ENCODE peak calls at places on chromosomes 3 and 15, in four cellular contexts. Q is colonic mucosa, L is fibroblast of lung, M is Caco-2. I is an unnamed sample.
A peak's percentile ranks its signal among the peaks of the same experiment; 100 is the strongest.

GRCh38 chr3:103295974-103296570 is 861.3 kb downstream of the ZPLD1 start:
- DNase-seq in L (peak; percentile 48), Q (no peak), M (no peak), I (peak; percentile 2)

GRCh38 chr15:56760186-56760585 is 26.9 kb upstream of the ZNF280D start:
- DNase-seq in M (no peak), L (peak; percentile 16), Q (no peak), I (peak; percentile 40)

GRCh38 chr15:99755692-99756409 is 22.6 kb upstream of the LYSMD4 start:
- DNase-seq in M (peak; percentile 44), Q (peak; percentile 29), L (peak; percentile 78), I (peak; percentile 37)

GRCh38 chr3:119352235-119352634 is 58.1 kb downstream of the ARHGAP31 start:
- DNase-seq in L (no peak), Q (no peak), M (no peak), I (peak; percentile 20)

GRCh38 chr3:126530171-126531050 is 6.5 kb downstream of the CHST13 start:
- DNase-seq in Q (no peak), L (no peak), M (no peak), I (no peak)

GRCh38 chr15:69758291-69758771 is 305.7 kb downstream of the RPLP1 start:
- DNase-seq in M (no peak), L (peak; percentile 87), Q (no peak), I (peak; percentile 26)

GRCh38 chr3:105885261-105885660 is 16.4 kb upstream of the CBLB start:
- DNase-seq in L (no peak), M (no peak), Q (no peak), I (no peak)

GRCh38 chr3:184218814-184219213 is 10.6 kb upstream of the VWA5B2 start:
- DNase-seq in M (no peak), L (no peak), Q (no peak), I (no peak)

GRCh38 chr3:176650478-176650877 is 546.8 kb downstream of the TBL1XR1 start:
- DNase-seq in L (peak; percentile 12), M (no peak), Q (no peak), I (peak; percentile 43)

GRCh38 chr3:52525666-52526065 is 8.0 kb downstream of the NT5DC2 start:
- DNase-seq in Q (no peak), L (no peak), M (no peak), I (no peak)

GRCh38 chr3:58568572-58569286 is 8.5 kb downstream of the FAM107A start:
- DNase-seq in Q (peak; percentile 88), L (peak; percentile 76), M (peak; percentile 62), I (peak; percentile 79)

GRCh38 chr3:176005564-176005963 is 1146.4 kb downstream of the NAALADL2 start:
- DNase-seq in M (no peak), L (no peak), Q (no peak), I (no peak)

GRCh38 chr3:150223568-150223967 is 184.5 kb upstream of the TSC22D2 start:
- DNase-seq in Q (no peak), L (no peak), M (no peak), I (no peak)

GRCh38 chr3:42042747-42043115 is 48.4 kb upstream of the TRAK1 start:
- DNase-seq in L (peak; percentile 32), Q (no peak), M (no peak), I (no peak)

GRCh38 chr15:83565553-83566159 is 88.3 kb upstream of the ADAMTSL3 start:
- DNase-seq in L (peak; percentile 47), M (no peak), Q (no peak), I (peak; percentile 3)

GRCh38 chr3:18295171-18295920 is 129.8 kb downstream of the SATB1 start:
- DNase-seq in L (peak; percentile 25), M (peak; percentile 84), Q (peak; percentile 53), I (peak; percentile 76)

GRCh38 chr3:68893600-68894239 is 38.6 kb downstream of the TAFA4 start:
- DNase-seq in L (peak; percentile 65), Q (no peak), M (no peak), I (peak; percentile 18)

DNA sequence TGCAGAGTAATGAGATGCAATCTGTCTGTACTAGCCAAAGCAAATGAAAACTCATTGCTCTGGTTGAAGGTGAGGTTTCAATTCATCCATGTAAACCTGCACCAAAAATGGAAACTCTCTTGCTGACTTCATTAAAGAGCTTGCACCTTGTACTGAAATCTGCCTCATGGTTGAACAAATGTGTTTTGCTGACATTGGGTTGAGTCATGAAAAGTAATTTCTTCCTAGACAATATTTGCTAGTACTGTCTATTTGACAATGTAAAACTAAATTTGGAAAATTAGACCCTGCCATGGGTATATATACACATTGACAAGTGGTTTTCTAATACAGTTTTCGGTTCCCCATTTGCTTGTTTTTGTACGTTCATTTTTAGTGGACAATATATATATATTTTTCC is 33.3 kb downstream of the RYR3 start:
- DNase-seq in Q (no peak), L (no peak), M (no peak), I (no peak)
- H3K27me3 ChIP-seq in Q (no peaks in the 10 kb centered on the region), L (no peaks in the 10 kb centered on the region), M (no peaks in the 10 kb centered on the region), I (no peaks in the 10 kb centered on the region)

GRCh38 chr3:146817705-146818104 is 212.6 kb upstream of the PLSCR5 start:
- DNase-seq in Q (no peak), M (no peak), L (peak; percentile 52), I (peak; percentile 55)
- TF ChIP-seq CTCF in Q (no peak), M (no peak), L (peak; percentile 19), I (peak; percentile 38)

DNA sequence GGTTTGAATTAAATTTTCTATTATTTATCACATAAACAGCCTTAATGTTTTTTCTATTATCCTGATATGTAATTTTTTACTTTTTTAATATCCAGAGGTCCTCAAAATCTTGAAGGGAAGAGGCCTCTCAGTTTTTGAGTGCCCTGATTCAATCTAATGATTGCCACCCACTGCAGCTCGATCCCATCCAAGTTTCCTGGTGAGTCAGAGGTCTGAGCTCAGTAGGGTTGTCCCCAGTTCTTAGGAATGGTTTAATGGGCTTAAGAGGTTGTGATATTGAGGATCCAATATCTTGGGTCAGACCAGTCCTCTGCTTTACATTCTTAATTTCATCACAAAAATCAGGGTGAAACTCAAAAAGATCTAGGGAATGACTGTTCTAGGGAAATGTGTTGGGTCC is 238.5 kb downstream of the NSUN3 start:
- DNase-seq in M (no peak), Q (no peak), L (no peak), I (no peak)
- H3K27me3 ChIP-seq in M (no peaks in the 10 kb centered on the region), Q (no peaks in the 10 kb centered on the region), L (no peaks in the 10 kb centered on the region), I (no peaks in the 10 kb centered on the region)

GRCh38 chr3:128426128-128426921 is 40.4 kb downstream of the DNAJB8 start:
- DNase-seq in L (no peak), M (peak; percentile 62), Q (peak; percentile 32), I (no peak)
- TF ChIP-seq CTCF in L (peak; percentile 28), M (peak; percentile 49), Q (peak; percentile 70), I (peak; percentile 46)

DNA sequence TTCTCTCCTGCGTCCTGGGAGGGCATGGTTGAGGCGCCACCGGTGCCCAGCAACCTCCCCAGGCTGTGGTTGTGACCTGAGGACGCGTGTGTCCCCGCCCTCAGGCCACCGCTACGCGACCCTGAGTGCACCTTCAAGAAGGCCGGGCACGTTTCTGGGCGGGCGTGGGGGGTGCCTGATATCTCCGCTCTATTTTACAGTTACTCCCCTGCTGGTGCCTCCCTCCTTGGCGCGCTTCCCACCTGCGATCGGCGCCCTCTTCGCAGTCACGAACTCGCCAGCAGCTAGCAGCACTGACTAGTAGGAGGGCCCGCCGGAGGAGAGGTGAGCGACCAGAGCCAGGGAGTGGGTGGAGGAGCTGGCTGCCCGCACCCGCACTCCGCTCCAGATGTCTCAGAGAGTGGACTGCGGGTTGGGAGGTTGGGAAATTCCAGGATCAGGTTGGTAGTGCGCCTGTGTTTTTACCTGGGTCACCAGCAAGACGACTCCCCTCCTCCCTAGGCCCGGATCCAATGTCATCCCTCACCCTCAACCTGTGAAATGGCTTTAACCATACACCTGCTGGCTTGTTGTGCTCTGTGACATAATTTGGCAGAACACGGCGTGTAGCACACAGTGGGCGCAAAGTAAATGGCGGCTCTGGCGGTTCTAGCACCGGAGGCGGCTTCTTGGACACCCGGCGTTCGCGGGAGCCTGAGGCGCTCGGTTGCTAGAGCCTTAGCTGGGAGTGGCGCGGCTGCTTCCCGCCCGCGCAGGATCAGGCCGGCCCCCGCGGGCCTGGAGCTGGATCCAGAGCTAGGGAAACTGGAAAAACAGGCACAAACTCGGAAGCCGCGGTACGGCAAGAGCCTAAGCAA is 43.4 kb upstream of the POLG start:
- DNase-seq in Q (no peak), M (no peak), L (no peak), I (no peak)
- H3K27me3 ChIP-seq in Q (peaks cover 69% of the 10 kb centered on the region), M (no peaks in the 10 kb centered on the region), L (peaks cover 62% of the 10 kb centered on the region), I (peaks cover 94% of the 10 kb centered on the region)

GRCh38 chr3:130960139-130960779 is 66.4 kb downstream of the ASTE1 start:
- DNase-seq in L (no peak), Q (no peak), M (no peak), I (no peak)
- TF ChIP-seq CTCF in L (no peak), Q (no peak), M (no peak), I (no peak)

GRCh38 chr3:50340404-50341329 is at the start of gene RASSF1:
- DNase-seq in L (peak; percentile 56), Q (peak; percentile 86), M (no peak), I (no peak)
- H3K27me3 ChIP-seq in L (no peaks in the 10 kb centered on the region), Q (no peaks in the 10 kb centered on the region), M (no peaks in the 10 kb centered on the region), I (no peaks in the 10 kb centered on the region)